ENCODE peak calls at places on chromosomes 6 and 20, in ten cellular contexts. D, T, A, Y, S, O, Z, X, V and B are unnamed samples.

GRCh38 chr6:14810021-14810420 is 435.8 kb upstream of the JARID2 start:
- DNase-seq in S (no peak), X (no peak), V (no peak), Y (no peak), D (no peak), T (no peak), Z (no peak), A (no peak), O (no peak), B (no peak)

GRCh38 chr6:168514216-168514615 is 73.2 kb downstream of the SMOC2 start:
- DNase-seq in Z (no peak), X (peak), D (no peak), T (no peak), Y (peak), V (peak), A (no peak), O (peak), S (no peak), B (no peak)

GRCh38 chr20:31608256-31608980 is 3.3 kb downstream of the ID1 start:
- DNase-seq in T (no peak), Z (no peak), Y (peak), S (no peak), D (peak), A (peak), X (peak), O (peak), V (peak), B (no peak)

GRCh38 chr6:134676307-134677281 is 273.3 kb downstream of the ALDH8A1 start:
- DNase-seq in D (peak), Z (no peak), A (peak), X (peak), Y (peak), S (no peak), V (no peak), T (no peak), O (peak), B (no peak)

GRCh38 chr20:58718121-58718563 is 25.5 kb downstream of the NPEPL1 start:
- DNase-seq in S (no peak), A (no peak), Y (no peak), D (peak), X (no peak), V (peak), O (no peak), T (no peak), Z (no peak), B (no peak)

GRCh38 chr6:25270559-25270958 is 8.6 kb upstream of the CARMIL1 start:
- DNase-seq in D (no peak), T (no peak), O (no peak), V (no peak), Z (no peak), A (no peak), Y (no peak), X (no peak), S (no peak), B (no peak)

GRCh38 chr6:52551483-52552277 is 25.2 kb downstream of the TRAM2 start:
- DNase-seq in Y (peak), X (peak), A (peak), T (no peak), O (peak), V (peak), D (no peak), Z (peak), S (no peak), B (no peak)

GRCh38 chr6:44224154-44224977 is 971 bp downstream of the SLC29A1 start:
- DNase-seq in V (no peak), O (no peak), A (no peak), Y (no peak), D (peak), S (no peak), X (no peak), Z (no peak), T (no peak), B (peak)

GRCh38 chr6:145699462-145699861 is 35.9 kb downstream of the EPM2A start:
- DNase-seq in A (no peak), S (no peak), X (peak), Z (no peak), V (no peak), O (no peak), Y (peak), T (no peak), D (no peak), B (no peak)

GRCh38 chr6:75285156-75285639 is 606 bp upstream of the TMEM30A start:
- DNase-seq in X (no peak), D (peak), Y (peak), O (no peak), A (no peak), T (no peak), V (no peak), S (no peak), Z (no peak), B (peak)

GRCh38 chr20:62933966-62934365 is 4.0 kb upstream of the GID8 start:
- DNase-seq in X (no peak), D (no peak), O (no peak), S (no peak), Z (no peak), A (no peak), Y (no peak), V (no peak), T (no peak), B (no peak)

GRCh38 chr6:41637179-41638001 is 878 bp upstream of the MDFI start:
- DNase-seq in V (no peak), D (no peak), O (peak), Z (no peak), X (no peak), Y (peak), S (no peak), T (no peak), A (no peak), B (no peak)

GRCh38 chr6:56573142-56573541 is 69.5 kb downstream of the DST start:
- DNase-seq in D (no peak), O (no peak), T (no peak), S (no peak), X (no peak), Z (no peak), V (no peak), A (no peak), Y (no peak), B (no peak)

GRCh38 chr6:54907316-54907715 is 60.7 kb downstream of the FAM83B start:
- DNase-seq in Z (no peak), T (no peak), X (no peak), Y (no peak), A (no peak), D (no peak), S (no peak), O (no peak), V (no peak), B (no peak)

GRCh38 chr20:43533060-43533459 is 25.6 kb downstream of the L3MBTL1 start:
- DNase-seq in A (no peak), D (no peak), O (no peak), Z (no peak), X (no peak), T (no peak), V (no peak), Y (no peak), S (no peak), B (no peak)

GRCh38 chr20:35698298-35699126 is 640 bp downstream of the NFS1 start:
- DNase-seq in A (no peak), O (peak), S (no peak), Y (no peak), T (no peak), Z (no peak), D (peak), V (no peak), X (no peak), B (no peak)

GRCh38 chr6:2986722-2987196 is 12.9 kb upstream of the NQO2 start:
- DNase-seq in O (no peak), S (no peak), X (peak), T (no peak), V (no peak), Y (peak), Z (no peak), D (no peak), A (no peak), B (no peak)

GRCh38 chr6:36933102-36933501 is 21.4 kb upstream of the PI16 start:
- DNase-seq in O (no peak), Y (peak), X (no peak), V (no peak), A (no peak), D (no peak), Z (no peak), S (no peak), T (no peak), B (no peak)

GRCh38 chr6:52514514-52514913 is 62.3 kb downstream of the TRAM2 start:
- DNase-seq in D (peak), Z (no peak), V (no peak), X (peak), Y (peak), A (no peak), O (no peak), T (peak), S (no peak), B (no peak)

GRCh38 chr20:58016779-58017178 is 211.7 kb downstream of the ANKRD60 start:
- DNase-seq in D (no peak), O (no peak), Z (no peak), Y (no peak), V (no peak), A (no peak), T (no peak), X (no peak), S (no peak), B (no peak)